ENCODE peak calls at places on chromosomes 16 and 17, in four cellular contexts. H is pancreas, Q is DND-41, O is endodermal cell. G is an unnamed sample.

GRCh38 chr17:74780443-74781238 is 4.5 kb upstream of the NAT9 start:
- DNase-seq in O (peak), H (no peak), Q (no peak), G (no peak)

GRCh38 chr16:75288596-75289120 is 37.2 kb upstream of the BCAR1 start:
- DNase-seq in H (no peak), O (no peak), Q (peak), G (peak)

GRCh38 chr16:84911490-84912216 is 91.9 kb downstream of the CRISPLD2 start:
- DNase-seq in O (no peak), Q (no peak), H (no peak), G (no peak)

GRCh38 chr16:48235058-48235555 is 9.0 kb upstream of the LONP2 start:
- DNase-seq in O (no peak), Q (no peak), H (no peak), G (no peak)

GRCh38 chr16:84096447-84097005 is 20.2 kb downstream of the MBTPS1 start:
- DNase-seq in O (no peak), H (no peak), Q (no peak), G (no peak)

GRCh38 chr17:10151667-10152496 is 46.5 kb downstream of the GAS7 start:
- DNase-seq in O (no peak), H (peak), Q (no peak), G (no peak)

GRCh38 chr16:28882476-28883180 is 4.3 kb downstream of the ATP2A1 start:
- DNase-seq in O (peak), Q (no peak), H (no peak), G (no peak)

GRCh38 chr16:19883296-19883951 is 1.2 kb downstream of the GPRC5B start:
- DNase-seq in H (peak), O (peak), Q (no peak), G (no peak)

GRCh38 chr17:63542942-63543821 is 7.1 kb upstream of the DCAF7 start:
- DNase-seq in O (peak), Q (no peak), H (peak), G (no peak)

GRCh38 chr16:68548947-68549346 is 9.9 kb downstream of the ZFP90 start:
- DNase-seq in O (no peak), H (no peak), Q (peak), G (peak)

GRCh38 chr16:87914812-87915211 is 21.5 kb downstream of the CA5A start:
- DNase-seq in H (no peak), O (no peak), Q (no peak), G (no peak)
- H3K27ac ChIP-seq in H (no peak), O (no peak), Q (no peak), G (no peak)

DNA sequence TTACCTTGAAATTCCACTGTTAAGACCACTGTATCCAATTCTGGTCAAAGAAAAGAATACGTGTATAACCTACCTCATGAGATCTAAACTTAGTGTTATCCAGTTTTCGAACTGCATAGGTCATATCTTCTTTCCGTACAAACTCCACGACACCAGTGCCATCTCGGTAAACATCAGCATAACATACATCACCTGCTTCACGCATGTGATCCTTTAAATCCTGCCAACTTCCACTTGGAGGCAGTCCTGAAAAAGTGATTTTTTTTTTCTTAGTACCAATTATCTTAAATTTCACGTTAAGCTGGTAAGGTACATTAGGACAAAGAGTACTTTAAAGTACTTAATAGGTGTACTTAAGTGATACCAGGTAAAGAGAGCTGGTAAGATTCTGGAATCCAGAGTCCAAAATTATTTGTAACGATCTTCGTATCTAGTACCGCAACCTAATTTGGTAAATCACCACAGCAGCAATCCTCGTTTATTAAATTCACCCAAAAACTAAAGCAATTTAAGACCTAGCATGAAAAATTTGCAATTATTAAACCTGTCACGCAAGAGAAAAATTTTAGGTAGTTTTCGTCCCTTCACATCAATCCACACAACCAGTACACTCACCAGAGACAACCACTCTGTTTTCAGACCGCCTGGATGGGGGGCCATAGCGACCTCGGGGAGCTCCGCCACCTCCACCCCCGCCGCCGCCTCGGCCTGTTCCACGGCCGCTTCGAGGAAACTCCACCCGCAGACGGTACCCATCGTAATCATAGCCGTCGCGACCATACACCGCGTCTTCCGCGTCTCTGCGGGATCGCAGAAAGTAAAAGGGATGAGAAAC is 1.1 kb downstream of the SRSF1 start:
- DNase-seq in H (no peak), Q (no peak), O (no peak), G (no peak)
- TF ChIP-seq CTCF in H (no peak), Q (no peak), O (no peak), G (no peak)

GRCh38 chr17:1091885-1092284 is 87.9 kb downstream of the ABR start:
- DNase-seq in Q (no peak), O (no peak), H (no peak), G (no peak)

GRCh38 chr17:1089915-1090314 is 89.9 kb downstream of the ABR start:
- DNase-seq in Q (no peak), H (no peak), O (no peak), G (no peak)

GRCh38 chr17:1087381-1088241 is 90.7 kb downstream of the TIMM22 start:
- DNase-seq in H (peak), Q (no peak), O (peak), G (no peak)

GRCh38 chr17:1091190-1091534 is 88.6 kb downstream of the ABR start:
- DNase-seq in Q (no peak), O (no peak), H (no peak), G (no peak)

GRCh38 chr17:1090454-1091189 is 89.2 kb downstream of the ABR start:
- DNase-seq in O (no peak), H (no peak), Q (no peak), G (no peak)
- H3K27ac ChIP-seq in O (no peak), H (no peak), Q (no peak), G (no peak)

GRCh38 chr16:56792960-56793359 is 63.0 kb downstream of the NUP93 start:
- DNase-seq in O (no peak), Q (no peak), H (no peak), G (no peak)

GRCh38 chr16:56793504-56793903 is 63.6 kb downstream of the NUP93 start:
- DNase-seq in Q (no peak), O (no peak), H (no peak), G (no peak)

GRCh38 chr16:56787185-56787584 is 57.3 kb downstream of the NUP93 start:
- DNase-seq in O (peak), Q (no peak), H (no peak), G (no peak)

GRCh38 chr16:56788435-56788834 is 58.5 kb downstream of the NUP93 start:
- DNase-seq in O (no peak), Q (no peak), H (no peak), G (no peak)

GRCh38 chr16:56789360-56789759 is 59.4 kb downstream of the NUP93 start:
- DNase-seq in Q (peak), H (peak), O (no peak), G (no peak)
- TF ChIP-seq CTCF in Q (peak), H (peak), O (peak), G (no peak)

DNA sequence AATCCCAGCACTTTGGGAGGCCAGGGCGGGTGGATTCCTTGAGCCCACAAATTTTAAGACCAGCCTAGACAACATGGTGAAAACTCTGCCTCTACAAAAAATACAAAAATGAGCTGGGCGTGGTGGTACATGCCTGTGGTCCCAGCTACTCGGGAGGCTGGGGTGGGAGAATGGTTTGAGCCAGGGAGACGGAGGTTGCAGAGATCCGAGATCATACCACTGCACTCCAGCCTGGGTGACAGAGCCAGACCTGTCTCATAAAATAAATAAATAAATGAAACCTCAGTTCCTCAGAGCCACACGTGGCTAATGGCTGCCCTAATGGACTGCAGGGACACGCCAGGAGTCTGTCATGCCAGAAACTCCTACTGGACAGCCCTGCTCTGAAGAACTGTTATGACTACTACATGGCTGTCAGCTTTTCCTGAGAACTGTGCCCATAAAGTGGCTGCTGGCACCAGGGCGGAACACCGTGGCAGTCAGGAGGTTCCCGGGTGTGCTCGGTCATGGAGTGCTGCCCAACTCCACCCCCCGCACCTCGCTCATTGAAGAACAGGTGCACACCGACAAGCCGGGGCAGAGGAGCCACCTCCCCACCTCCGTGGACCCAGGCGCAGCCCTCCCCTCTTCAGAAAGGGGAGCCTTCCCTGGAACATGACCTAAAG is 4.3 kb downstream of the TMEM11 start:
- DNase-seq in O (no peak), H (no peak), Q (no peak), G (no peak)
- H3K27ac ChIP-seq in O (no peak), H (no peak), Q (no peak), G (no peak)